ENCODE peak calls at places on chromosomes 12 and 14, in seven cellular contexts. V is foreskin fibroblast, A is OCI-LY7, K is upper lobe of right lung, C is HFFc6, T is IMR-90, E is AG09309. I is an unnamed sample.

GRCh38 chr12:18141583-18141982 is 51.6 kb upstream of the RERGL start:
- DNase-seq in V (peak; percentile 66), A (no peak), K (no peak), C (no peak), T (no peak), E (no peak), I (no peak)

GRCh38 chr12:132587781-132588180 is 22.6 kb downstream of the LRCOL1 start:
- DNase-seq in V (no peak), A (no peak), K (no peak), C (no peak), T (no peak), E (no peak), I (no peak)

GRCh38 chr12:50221228-50222008 is 54.2 kb upstream of the CERS5 start:
- DNase-seq in V (peak; percentile 92), A (peak; percentile 67), K (no peak), C (peak; percentile 68), T (peak; percentile 91), E (peak; percentile 90), I (no peak)

GRCh38 chr12:12684375-12685106 is 11.4 kb downstream of the GPR19 start:
- DNase-seq in V (peak; percentile 67), A (peak; percentile 17), K (no peak), C (peak; percentile 19), T (peak; percentile 53), E (no peak), I (no peak)

GRCh38 chr14:20682435-20683124 is 1.8 kb upstream of the RNASE4 start:
- DNase-seq in V (peak; percentile 95), A (peak; percentile 68), K (peak; percentile 93), C (peak; percentile 85), T (peak; percentile 92), E (peak; percentile 79), I (peak; percentile 84)

GRCh38 chr14:75229923-75230792 is 48.5 kb upstream of the FOS start:
- DNase-seq in V (peak; percentile 27), A (peak; percentile 72), K (peak; percentile 67), C (peak; percentile 24), T (peak; percentile 34), E (no peak), I (peak; percentile 43)

GRCh38 chr12:87120440-87120839 is 864.2 kb upstream of the MGAT4C start:
- DNase-seq in V (no peak), A (no peak), K (no peak), C (no peak), T (peak; percentile 2), E (no peak), I (no peak)

GRCh38 chr12:10293570-10294227 is 14.0 kb upstream of the KLRD1 start:
- DNase-seq in V (no peak), A (peak; percentile 8), K (no peak), C (no peak), T (no peak), E (no peak), I (no peak)

GRCh38 chr14:44798386-44799242 is 163.1 kb downstream of the KLHL28 start:
- DNase-seq in V (no peak), A (no peak), K (no peak), C (no peak), T (no peak), E (no peak), I (no peak)

GRCh38 chr12:116863275-116863767 is 17.9 kb downstream of the HRK start:
- DNase-seq in V (peak; percentile 65), A (peak; percentile 53), K (no peak), C (peak; percentile 21), T (peak; percentile 75), E (no peak), I (no peak)

GRCh38 chr12:64682572-64683277 is 72.4 kb downstream of the RASSF3 start:
- DNase-seq in V (peak; percentile 79), A (no peak), K (no peak), C (no peak), T (peak; percentile 93), E (peak; percentile 44), I (no peak)

GRCh38 chr14:35332517-35333346 is 40.5 kb downstream of the PSMA6 start:
- DNase-seq in V (peak; percentile 75), A (no peak), K (peak; percentile 74), C (no peak), T (no peak), E (no peak), I (peak; percentile 48)

GRCh38 chr12:57063991-57064725 is 14.2 kb upstream of the MYO1A start:
- DNase-seq in V (no peak), A (peak; percentile 28), K (no peak), C (no peak), T (peak; percentile 41), E (no peak), I (peak; percentile 79)

GRCh38 chr12:22276846-22277245 is 57.7 kb downstream of the ST8SIA1 start:
- DNase-seq in V (no peak), A (no peak), K (no peak), C (no peak), T (no peak), E (no peak), I (no peak)

GRCh38 chr14:92475037-92475436 is 38.5 kb upstream of the RIN3 start:
- DNase-seq in V (no peak), A (no peak), K (no peak), C (no peak), T (no peak), E (no peak), I (no peak)

GRCh38 chr12:66984962-66985361 is 284.2 kb upstream of the CAND1 start:
- DNase-seq in V (peak; percentile 2), A (no peak), K (no peak), C (no peak), T (no peak), E (no peak), I (no peak)

GRCh38 chr14:69924181-69924580 is 45.0 kb downstream of the SMOC1 start:
- DNase-seq in V (no peak), A (no peak), K (no peak), C (no peak), T (peak; percentile 61), E (no peak), I (no peak)

GRCh38 chr12:3004655-3005565 is 45.7 kb downstream of the TEAD4 start:
- DNase-seq in V (peak; percentile 53), A (peak; percentile 4), K (no peak), C (no peak), T (no peak), E (no peak), I (no peak)

GRCh38 chr14:102220031-102220430 is 80.3 kb downstream of the WDR20 start:
- DNase-seq in V (no peak), A (peak; percentile 81), K (no peak), C (no peak), T (no peak), E (no peak), I (peak; percentile 88)

GRCh38 chr14:52399886-52400599 is 85.9 kb downstream of the PTGER2 start:
- DNase-seq in V (peak; percentile 67), A (no peak), K (no peak), C (no peak), T (peak; percentile 74), E (no peak), I (no peak)

GRCh38 chr14:66910306-66910705 is 278.9 kb upstream of the GARIN2 start:
- DNase-seq in V (peak; percentile 24), A (no peak), K (no peak), C (peak; percentile 27), T (peak; percentile 29), E (no peak), I (no peak)

DNA sequence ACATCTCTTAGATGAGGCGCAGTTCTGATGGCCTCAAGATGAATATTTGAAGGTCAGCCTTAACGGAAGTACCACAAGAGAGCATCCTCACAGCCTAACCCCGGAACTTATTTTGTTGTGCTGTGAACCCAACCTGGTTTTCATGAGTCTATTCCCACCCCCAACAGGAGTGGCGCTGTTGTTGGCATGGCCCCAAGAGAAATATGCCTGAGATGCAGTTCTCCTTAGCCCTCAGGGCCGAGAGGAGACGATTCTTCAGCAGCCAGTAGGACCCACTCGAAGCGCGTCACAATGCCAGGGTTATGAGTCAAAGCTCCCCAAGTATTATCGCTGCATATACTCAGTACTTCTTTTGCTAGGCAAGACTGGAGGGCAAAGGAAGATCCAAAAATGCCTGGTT is 24.5 kb upstream of the BCL11B start:
- DNase-seq in V (no peak), A (no peak), K (no peak), C (no peak), T (no peak), E (no peak), I (no peak)
- TF ChIP-seq CTCF in V (no peak), A (peak; percentile 33), K (no peak), C (peak; percentile 22), T (no peak), E (no peak), I (no peak)

DNA sequence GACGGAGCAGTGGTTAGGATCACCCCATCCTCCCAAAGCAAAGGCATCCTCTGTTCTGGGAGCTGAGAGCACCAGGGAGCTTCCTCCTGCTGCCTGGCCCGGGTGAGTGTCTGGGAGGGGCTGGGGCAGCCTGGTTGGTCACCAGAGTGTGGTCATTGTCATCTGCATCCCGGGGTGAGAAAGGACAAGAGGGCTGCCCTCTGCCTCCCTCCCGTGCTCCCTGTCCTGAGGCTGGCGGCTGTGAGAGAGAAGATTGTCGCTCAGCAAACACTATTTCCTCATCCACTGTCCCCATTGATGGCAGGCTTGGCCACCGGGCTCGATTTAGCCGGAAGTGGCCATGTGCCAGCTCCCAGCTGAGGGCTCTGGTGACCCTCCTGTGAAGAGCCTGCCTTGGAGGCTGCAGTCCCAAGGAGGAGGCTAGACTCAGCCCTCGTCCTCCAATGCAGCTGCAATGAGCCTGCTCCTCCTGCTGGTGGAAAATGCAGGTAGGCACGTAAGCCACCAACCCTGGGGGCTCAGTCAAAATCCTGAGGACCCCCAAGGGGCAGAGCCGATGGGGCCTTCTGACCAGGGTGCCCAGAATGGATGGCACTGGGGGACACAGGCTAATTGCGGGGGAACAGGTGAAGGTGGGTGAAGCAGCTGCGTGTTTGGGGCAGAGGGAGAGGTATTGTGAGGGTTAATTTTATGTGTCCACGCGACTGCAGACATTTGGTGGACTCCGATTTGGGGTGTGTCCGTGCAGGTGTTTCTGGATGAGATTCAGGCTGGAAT is 155.7 kb downstream of the KIF26A start:
- DNase-seq in V (no peak), A (peak; percentile 23), K (peak; percentile 51), C (no peak), T (no peak), E (no peak), I (no peak)
- TF ChIP-seq CTCF in V (no peak), A (peak; percentile 66), K (no peak), C (peak; percentile 12), T (no peak), E (no peak), I (no peak)

DNA sequence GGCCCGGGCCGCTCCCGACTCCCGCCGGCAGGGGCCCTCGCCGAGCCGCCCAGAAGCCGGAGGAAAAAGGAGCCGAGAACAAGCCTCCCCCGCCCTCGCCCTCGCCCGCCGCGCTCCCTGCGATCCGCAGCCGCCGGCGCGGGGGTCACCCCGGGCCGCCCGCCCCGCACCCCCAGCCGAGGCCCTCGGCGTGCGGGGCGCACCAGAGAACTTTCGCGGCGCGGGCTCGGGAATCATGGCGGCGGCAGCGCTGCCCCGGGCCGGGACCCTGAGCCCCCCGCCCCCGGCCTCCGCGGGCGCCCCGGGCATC is 519 bp downstream of the CDK2AP1 start:
- DNase-seq in V (peak; percentile 86), A (peak; percentile 83), K (peak; percentile 90), C (peak; percentile 49), T (peak; percentile 33), E (no peak), I (peak; percentile 91)
- TF ChIP-seq CTCF in V (peak; percentile 13), A (no peak), K (peak; percentile 33), C (peak; percentile 59), T (peak; percentile 71), E (peak; percentile 42), I (peak; percentile 75)

GRCh38 chr14:38208825-38209562 is 1.3 kb downstream of the SSTR1 start:
- DNase-seq in V (peak; percentile 92), A (no peak), K (peak; percentile 66), C (peak; percentile 92), T (peak; percentile 74), E (peak; percentile 71), I (no peak)
- TF ChIP-seq CTCF in V (peak; percentile 47), A (no peak), K (peak; percentile 20), C (peak; percentile 68), T (peak; percentile 53), E (peak; percentile 46), I (no peak)